ENCODE peak calls at places on chromosome 19, in five cellular contexts. One of them, this sample, is unnamed.
A peak's percentile ranks its signal among the peaks of the same experiment; 100 is the strongest.

GRCh38 chr19:35457173-35457572 is 9.1 kb downstream of the FFAR2 start:
- DNase-seq in spleen: no peak
- DNase-seq in aorta: no peak
- DNase-seq in AG04449: no peak
- DNase-seq in HFF-Myc: no peak
- DNase-seq in this sample: peak; percentile 67

GRCh38 chr19:1045247-1045603 is 5.3 kb downstream of the ABCA7 start:
- DNase-seq in spleen: no peak
- DNase-seq in aorta: no peak
- DNase-seq in AG04449: no peak
- DNase-seq in HFF-Myc: no peak
- DNase-seq in this sample: no peak

GRCh38 chr19:13987101-13987890 is 18.8 kb downstream of the RFX1 start:
- DNase-seq in spleen: peak; percentile 88
- DNase-seq in aorta: peak; percentile 81
- DNase-seq in AG04449: no peak
- DNase-seq in HFF-Myc: no peak
- DNase-seq in this sample: no peak

GRCh38 chr19:10517361-10517759 is at the start of gene S1PR5:
- DNase-seq in spleen: no peak
- DNase-seq in aorta: no peak
- DNase-seq in AG04449: no peak
- DNase-seq in HFF-Myc: no peak
- DNase-seq in this sample: no peak

GRCh38 chr19:6501740-6502648 is at the start of gene TUBB4A:
- DNase-seq in spleen: peak; percentile 86
- DNase-seq in aorta: no peak
- DNase-seq in AG04449: no peak
- DNase-seq in HFF-Myc: no peak
- DNase-seq in this sample: no peak

GRCh38 chr19:355134-355533 is 10.5 kb upstream of the MIER2 start:
- DNase-seq in spleen: no peak
- DNase-seq in aorta: peak; percentile 17
- DNase-seq in AG04449: no peak
- DNase-seq in HFF-Myc: no peak
- DNase-seq in this sample: no peak

GRCh38 chr19:15287496-15287895 is 44.8 kb downstream of the BRD4 start:
- DNase-seq in spleen: peak; percentile 24
- DNase-seq in aorta: no peak
- DNase-seq in AG04449: no peak
- DNase-seq in HFF-Myc: no peak
- DNase-seq in this sample: no peak

GRCh38 chr19:16849168-16849567 is 20.0 kb downstream of the SIN3B start:
- DNase-seq in spleen: no peak
- DNase-seq in aorta: no peak
- DNase-seq in AG04449: no peak
- DNase-seq in HFF-Myc: no peak
- DNase-seq in this sample: no peak

GRCh38 chr19:46487802-46488445 is 7.7 kb downstream of the PNMA8B start:
- DNase-seq in spleen: peak; percentile 88
- DNase-seq in aorta: peak; percentile 95
- DNase-seq in AG04449: no peak
- DNase-seq in HFF-Myc: no peak
- DNase-seq in this sample: no peak

GRCh38 chr19:54230031-54230430 is 7.2 kb upstream of the LILRB3 start:
- DNase-seq in spleen: peak; percentile 28
- DNase-seq in aorta: no peak
- DNase-seq in AG04449: no peak
- DNase-seq in HFF-Myc: no peak
- DNase-seq in this sample: no peak

GRCh38 chr19:5048727-5049553 is 80.0 kb downstream of the KDM4B start:
- DNase-seq in spleen: no peak
- DNase-seq in aorta: peak; percentile 90
- DNase-seq in AG04449: no peak
- DNase-seq in HFF-Myc: no peak
- DNase-seq in this sample: no peak

GRCh38 chr19:50266896-50267295 is 62.3 kb downstream of the KCNC3 start:
- DNase-seq in spleen: no peak
- DNase-seq in aorta: no peak
- DNase-seq in AG04449: no peak
- DNase-seq in HFF-Myc: no peak
- DNase-seq in this sample: no peak

GRCh38 chr19:34254552-34255432 is at the start of gene GARRE1:
- DNase-seq in spleen: peak; percentile 86
- DNase-seq in aorta: peak; percentile 80
- DNase-seq in AG04449: no peak
- DNase-seq in HFF-Myc: no peak
- DNase-seq in this sample: no peak

DNA sequence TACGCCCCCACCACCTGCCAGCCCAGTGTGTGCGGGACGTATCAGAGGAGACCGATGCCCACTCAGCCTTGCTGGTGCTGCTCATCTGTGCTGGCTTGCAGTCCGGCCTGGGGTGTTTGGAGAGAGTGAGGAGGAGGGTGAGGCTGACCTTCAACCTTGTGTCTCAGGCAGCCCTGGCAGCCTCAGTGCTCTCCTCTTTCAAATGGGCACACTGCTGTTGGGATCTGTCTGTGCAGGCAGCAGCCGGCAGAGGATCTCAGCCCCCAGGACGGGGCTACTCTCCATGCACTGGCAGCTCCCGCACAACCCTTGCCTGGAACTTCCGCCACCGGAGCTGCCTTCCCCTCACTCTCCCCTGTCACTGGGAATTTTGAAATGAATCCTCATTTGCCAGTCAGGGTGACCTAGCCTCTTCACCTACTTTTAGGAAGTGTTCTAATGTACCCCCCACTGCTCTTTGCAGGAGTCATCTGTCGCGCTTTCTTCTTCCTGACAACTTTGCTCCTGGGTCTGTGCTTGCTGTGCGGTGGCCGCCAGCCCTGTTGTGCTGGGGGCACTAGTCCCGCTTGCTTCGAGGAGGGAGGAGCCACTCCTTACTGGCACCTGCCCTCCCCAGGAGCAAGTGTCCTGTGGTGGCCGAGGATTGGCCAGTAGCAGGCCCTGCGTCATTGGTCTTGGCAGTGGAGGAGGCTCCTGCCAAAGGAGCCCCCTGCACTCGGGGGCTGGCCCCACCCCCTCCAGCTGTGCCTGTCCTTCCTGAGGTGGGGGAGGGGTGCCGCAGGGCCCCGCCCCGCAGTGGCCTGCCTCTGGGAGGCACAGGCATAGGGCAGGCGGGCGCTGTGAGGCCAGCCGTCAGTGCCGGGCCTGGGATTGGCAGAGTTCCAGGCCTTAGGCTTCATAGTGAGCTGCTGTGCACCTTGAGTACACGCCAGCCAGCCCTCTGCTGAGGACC is 53.4 kb downstream of the TSSK6 start:
- DNase-seq in spleen: peak; percentile 89
- DNase-seq in aorta: peak; percentile 86
- DNase-seq in AG04449: no peak
- DNase-seq in HFF-Myc: no peak
- DNase-seq in this sample: no peak
- H3K4me3 ChIP-seq in spleen: no peak overlapping the region
- H3K4me3 ChIP-seq in aorta: no peak overlapping the region
- H3K4me3 ChIP-seq in AG04449: no peak overlapping the region
- H3K4me3 ChIP-seq in HFF-Myc: no peak overlapping the region
- H3K4me3 ChIP-seq in this sample: no peak overlapping the region

GRCh38 chr19:40216777-40217026 is 1.5 kb downstream of the TTC9B start:
- DNase-seq in spleen: no peak
- DNase-seq in aorta: no peak
- DNase-seq in AG04449: no peak
- DNase-seq in HFF-Myc: no peak
- DNase-seq in this sample: no peak

GRCh38 chr19:40214936-40215335 is 3.2 kb downstream of the TTC9B start:
- DNase-seq in spleen: no peak
- DNase-seq in aorta: no peak
- DNase-seq in AG04449: no peak
- DNase-seq in HFF-Myc: no peak
- DNase-seq in this sample: no peak

GRCh38 chr19:40217921-40218890 is at the start of gene TTC9B:
- DNase-seq in spleen: no peak
- DNase-seq in aorta: no peak
- DNase-seq in AG04449: no peak
- DNase-seq in HFF-Myc: no peak
- DNase-seq in this sample: no peak

GRCh38 chr19:40216013-40216776 is 2.0 kb downstream of the TTC9B start:
- DNase-seq in spleen: no peak
- DNase-seq in aorta: no peak
- DNase-seq in AG04449: no peak
- DNase-seq in HFF-Myc: no peak
- DNase-seq in this sample: no peak

DNA sequence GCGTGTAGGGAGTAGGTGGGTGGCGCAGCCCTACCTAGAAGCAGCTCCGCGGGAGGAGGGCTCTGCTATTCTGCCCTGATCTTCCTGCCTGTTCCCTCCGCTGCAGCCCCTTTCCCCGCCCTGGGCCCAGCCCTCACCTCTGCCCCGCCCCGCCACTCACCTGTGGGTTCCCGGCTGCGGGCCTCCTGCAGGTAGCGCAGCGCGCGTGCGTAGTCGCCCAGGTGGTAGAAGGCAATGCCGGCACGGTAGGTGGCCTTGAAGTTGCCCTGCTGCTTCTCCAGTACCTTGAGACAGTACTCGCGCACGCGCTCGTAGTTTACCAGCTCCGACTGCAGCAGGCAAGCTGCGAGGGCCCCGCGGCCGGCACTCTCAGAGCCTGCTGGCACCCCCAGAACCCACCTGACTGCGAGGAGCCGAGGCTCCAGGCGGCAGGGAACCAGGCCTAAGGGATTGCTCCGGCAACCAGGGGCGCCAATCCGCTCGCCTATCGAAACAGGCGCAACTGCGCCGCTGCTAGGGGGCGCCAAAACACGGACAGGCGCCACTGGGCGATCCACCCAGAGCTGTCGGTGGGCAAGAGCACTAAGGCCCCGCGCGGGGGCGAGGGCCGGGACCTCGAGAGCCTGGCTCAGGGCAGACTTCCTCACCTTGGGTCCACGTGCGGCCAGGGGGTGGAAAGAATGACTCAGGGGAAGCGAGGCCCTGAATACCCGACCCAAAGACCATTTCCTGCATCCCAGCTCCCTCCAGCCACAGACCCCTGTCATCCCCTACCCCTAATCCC is 965 bp downstream of the TTC9B start:
- DNase-seq in spleen: no peak
- DNase-seq in aorta: no peak
- DNase-seq in AG04449: no peak
- DNase-seq in HFF-Myc: no peak
- DNase-seq in this sample: no peak
- H3K4me3 ChIP-seq in spleen: no peak overlapping the region
- H3K4me3 ChIP-seq in aorta: no peak overlapping the region
- H3K4me3 ChIP-seq in AG04449: no peak overlapping the region
- H3K4me3 ChIP-seq in HFF-Myc: no peak overlapping the region
- H3K4me3 ChIP-seq in this sample: no peak overlapping the region

GRCh38 chr19:48394331-48395169 is 1.1 kb downstream of the GRIN2D start:
- DNase-seq in spleen: no peak
- DNase-seq in aorta: no peak
- DNase-seq in AG04449: no peak
- DNase-seq in HFF-Myc: no peak
- DNase-seq in this sample: no peak
- H3K4me3 ChIP-seq in spleen: no peak overlapping the region
- H3K4me3 ChIP-seq in aorta: no peak overlapping the region
- H3K4me3 ChIP-seq in AG04449: peak overlapping the region; percentile 51
- H3K4me3 ChIP-seq in HFF-Myc: no peak overlapping the region
- H3K4me3 ChIP-seq in this sample: no peak overlapping the region

GRCh38 chr19:8333771-8334457 is 9.1 kb downstream of the KANK3 start:
- DNase-seq in spleen: peak; percentile 54
- DNase-seq in aorta: no peak
- DNase-seq in AG04449: no peak
- DNase-seq in HFF-Myc: no peak
- DNase-seq in this sample: no peak
- H3K4me3 ChIP-seq in spleen: no peak overlapping the region
- H3K4me3 ChIP-seq in aorta: no peak overlapping the region
- H3K4me3 ChIP-seq in AG04449: no peak overlapping the region
- H3K4me3 ChIP-seq in HFF-Myc: peak overlapping the region; percentile 7
- H3K4me3 ChIP-seq in this sample: no peak overlapping the region